ENCODE peak calls at places on chromosomes 1 and 21, in six cellular contexts. X is stimulated activated CD8-positive, alpha-beta memory T cell treated with anti-CD3 and anti-CD28 coated beads, Interleukin-7, amount 100 ng/mL, for 1 hour; H is GM10248; F is CD8-positive, alpha-beta memory T cell; E is Caki2; C is mucosa of gallbladder. Y is an unnamed sample.

GRCh38 chr1:65674522-65674921 is 118.2 kb upstream of the PDE4B start:
- DNase-seq in H (no peak), C (no peak), F (no peak), E (no peak), X (no peak), Y (no peak)

GRCh38 chr1:42937836-42938595 is 20.7 kb downstream of the SLC2A1 start:
- DNase-seq in E (no peak), C (no peak), X (no peak), F (no peak), H (no peak), Y (no peak)

GRCh38 chr1:79899914-79900313 is 893.4 kb upstream of the ADGRL4 start:
- DNase-seq in X (no peak), F (no peak), E (no peak), H (no peak), C (no peak), Y (no peak)

GRCh38 chr21:34352556-34352955 is 11.2 kb upstream of the KCNE2 start:
- DNase-seq in E (no peak), F (no peak), X (no peak), C (no peak), H (no peak), Y (no peak)

GRCh38 chr1:63621698-63622097 is 28.5 kb downstream of the PGM1 start:
- DNase-seq in H (no peak), X (no peak), C (peak), F (no peak), E (no peak), Y (no peak)

GRCh38 chr1:15323351-15323988 is 76.4 kb downstream of the FHAD1 start:
- DNase-seq in X (peak), F (peak), H (peak), E (peak), C (peak), Y (peak)

GRCh38 chr21:22585558-22585957 is 1587.3 kb downstream of the NCAM2 start:
- DNase-seq in H (no peak), C (no peak), X (no peak), E (no peak), F (no peak), Y (no peak)

GRCh38 chr1:231091853-231092301 is 51.8 kb upstream of the FAM89A start:
- DNase-seq in H (peak), X (no peak), F (peak), C (no peak), E (no peak), Y (no peak)

GRCh38 chr1:24339996-24340395 is 20.8 kb downstream of the GRHL3 start:
- DNase-seq in H (no peak), C (no peak), X (no peak), E (no peak), F (no peak), Y (no peak)

GRCh38 chr1:71307451-71307850 is 226.6 kb upstream of the ZRANB2 start:
- DNase-seq in C (peak), E (no peak), H (no peak), F (no peak), X (no peak), Y (no peak)

Y was measured in left lobe of liver.